ENCODE peak calls at places on chromosomes 11 and 22, in four cellular contexts. H is WTC11, T is K562, I is HepG2. Z is an unnamed sample.

GRCh38 chr11:2787816-2788750 is 88.3 kb upstream of the KCNQ1OT1 start:
- DNase-seq in H (peak; percentile 23), T (peak; percentile 51), I (peak; percentile 61), Z (no peak)

GRCh38 chr11:126790550-126790981 is 210.0 kb downstream of the KIRREL3 start:
- DNase-seq in H (peak; percentile 34), T (peak; percentile 2), I (no peak), Z (no peak)

GRCh38 chr11:119065369-119065768 is 2.2 kb upstream of the VPS11 start:
- DNase-seq in H (peak; percentile 32), T (peak; percentile 80), I (peak; percentile 47), Z (peak; percentile 39)

GRCh38 chr11:3177931-3178330 is 12.8 kb upstream of the OSBPL5 start:
- DNase-seq in H (no peak), T (no peak), I (no peak), Z (no peak)

GRCh38 chr11:6625156-6625831 is 6.1 kb upstream of the TPP1 start:
- DNase-seq in H (no peak), T (no peak), I (peak; percentile 28), Z (no peak)

GRCh38 chr11:70531281-70532065 is 133.1 kb downstream of the CTTN start:
- DNase-seq in H (no peak), T (no peak), I (no peak), Z (no peak)

GRCh38 chr11:19380375-19380774 is 139.6 kb upstream of the E2F8 start:
- DNase-seq in H (no peak), T (no peak), I (no peak), Z (no peak)

GRCh38 chr11:74697722-74698121 is 33.5 kb downstream of the CHRDL2 start:
- DNase-seq in H (no peak), T (no peak), I (no peak), Z (no peak)

GRCh38 chr11:74370122-74370521 is 28.1 kb downstream of the PGM2L1 start:
- DNase-seq in H (no peak), T (no peak), I (no peak), Z (no peak)

GRCh38 chr11:36258730-36259360 is 30.4 kb downstream of the COMMD9 start:
- DNase-seq in H (peak; percentile 74), T (peak; percentile 64), I (peak; percentile 29), Z (peak; percentile 68)

GRCh38 chr11:121229495-121229894 is 63.1 kb upstream of the SC5D start:
- DNase-seq in H (no peak), T (no peak), I (no peak), Z (no peak)

GRCh38 chr11:74605403-74605802 is 13.0 kb downstream of the POLD3 start:
- DNase-seq in H (no peak), T (no peak), I (no peak), Z (no peak)

GRCh38 chr11:33735426-33736147 is 636 bp downstream of the CD59 start:
- DNase-seq in H (peak; percentile 31), T (peak; percentile 52), I (peak; percentile 34), Z (peak; percentile 41)

GRCh38 chr11:17972987-17973386 is 39.9 kb downstream of the SERGEF start:
- DNase-seq in H (peak; percentile 79), T (peak; percentile 50), I (peak; percentile 23), Z (peak; percentile 74)

GRCh38 chr22:32562396-32562795 is 87.8 kb downstream of the FBXO7 start:
- DNase-seq in H (no peak), T (no peak), I (no peak), Z (no peak)

GRCh38 chr11:4932751-4933150 is 8.6 kb upstream of the OR51G1 start:
- DNase-seq in H (no peak), T (no peak), I (no peak), Z (no peak)

GRCh38 chr22:30829901-30830550 is 135.4 kb downstream of the OSBP2 start:
- DNase-seq in H (no peak), T (no peak), I (no peak), Z (no peak)

GRCh38 chr22:45503071-45503815 is 560 bp downstream of the FBLN1 start:
- DNase-seq in H (peak; percentile 40), T (no peak), I (no peak), Z (no peak)

GRCh38 chr11:113587318-113587739 is 112.1 kb upstream of the DRD2 start:
- DNase-seq in H (no peak), T (peak; percentile 54), I (no peak), Z (no peak)

GRCh38 chr11:970319-970871 is 44.7 kb downstream of the AP2A2 start:
- DNase-seq in H (no peak), T (no peak), I (no peak), Z (no peak)

GRCh38 chr11:972812-973211 is 47.1 kb downstream of the AP2A2 start:
- DNase-seq in H (no peak), T (no peak), I (no peak), Z (no peak)

GRCh38 chr11:969651-970205 is 44.1 kb downstream of the AP2A2 start:
- DNase-seq in H (no peak), T (no peak), I (no peak), Z (no peak)

GRCh38 chr11:971731-972365 is 46.2 kb downstream of the AP2A2 start:
- DNase-seq in H (no peak), T (no peak), I (no peak), Z (no peak)

GRCh38 chr11:971092-971690 is 45.5 kb downstream of the AP2A2 start:
- DNase-seq in H (no peak), T (no peak), I (no peak), Z (no peak)
- TF ChIP-seq ELF4 in H (no peak), T (no peak), I (no peak), Z (no peak)

GRCh38 chr11:130449246-130449990 is 973 bp downstream of the ADAMTS15 start:
- DNase-seq in H (peak; percentile 43), T (no peak), I (no peak), Z (no peak)
- TF ChIP-seq SP1 in H (no peak), T (no peak), I (no peak), Z (no peak)

DNA sequence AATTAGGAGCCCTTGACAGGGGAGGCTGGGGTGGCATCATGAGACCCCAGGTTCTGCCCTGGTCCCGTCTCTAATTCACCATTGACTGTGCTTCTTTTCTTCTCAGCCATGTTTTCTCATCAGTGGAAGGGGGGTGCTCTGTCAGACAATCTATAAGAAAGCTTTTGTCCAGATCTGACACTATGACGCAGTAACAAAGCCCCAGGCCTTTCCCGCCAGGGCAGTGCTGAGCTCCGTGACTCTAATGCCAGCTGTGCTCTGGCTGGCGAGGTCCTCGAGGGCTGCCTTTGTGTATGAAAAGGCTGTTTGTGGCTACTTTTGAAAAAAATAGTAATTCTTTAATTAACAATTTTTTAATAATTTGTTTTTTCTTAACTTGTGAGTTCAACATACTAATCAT is 3.2 kb downstream of the CD6 start:
- DNase-seq in H (no peak), T (no peak), I (no peak), Z (no peak)
- TF ChIP-seq ELF4 in H (no peak), T (no peak), I (no peak), Z (no peak)

GRCh38 chr11:78041843-78042455 is 18.9 kb upstream of the KCTD14 start:
- DNase-seq in H (no peak), T (no peak), I (no peak), Z (no peak)
- TF ChIP-seq SP1 in H (no peak), T (no peak), I (no peak), Z (no peak)